ENCODE peak calls at places on chromosomes 1 and 21, in six cellular contexts. U, V, E, Y, J and A are unnamed samples.

GRCh38 chr1:30404341-30404740 is 319.0 kb downstream of the MATN1 start:
- DNase-seq in V (peak), J (no peak), E (no peak), Y (no peak), U (peak), A (no peak)

GRCh38 chr1:232283864-232284263 is 346.1 kb downstream of the SIPA1L2 start:
- DNase-seq in J (no peak), U (no peak), V (no peak), E (no peak), Y (no peak), A (no peak)

GRCh38 chr21:42601656-42602055 is 51.8 kb upstream of the PDE9A start:
- DNase-seq in Y (no peak), E (no peak), J (no peak), U (peak), V (no peak), A (no peak)

GRCh38 chr1:59499956-59500569 is 203.2 kb downstream of the FGGY start:
- DNase-seq in V (no peak), E (no peak), Y (no peak), J (no peak), U (no peak), A (no peak)

GRCh38 chr21:35840197-35840799 is 220.0 kb downstream of the SETD4 start:
- DNase-seq in U (no peak), V (peak), E (peak), Y (peak), J (peak), A (peak)

GRCh38 chr1:215606564-215607168 is 39.6 kb downstream of the KCTD3 start:
- DNase-seq in Y (no peak), E (no peak), J (peak), V (no peak), U (no peak), A (peak)

GRCh38 chr1:68725353-68725752 is 228.5 kb upstream of the DEPDC1 start:
- DNase-seq in Y (no peak), V (no peak), J (no peak), E (no peak), U (no peak), A (no peak)

GRCh38 chr1:224784606-224785328 is 144.7 kb upstream of the DNAH14 start:
- DNase-seq in E (no peak), V (no peak), U (no peak), J (no peak), Y (no peak), A (peak)

GRCh38 chr1:85818371-85818770 is 110.1 kb upstream of the ZNHIT6 start:
- DNase-seq in U (no peak), E (no peak), J (no peak), Y (no peak), V (no peak), A (peak)

GRCh38 chr1:26538480-26539412 is 9.2 kb downstream of the RPS6KA1 start:
- DNase-seq in Y (peak), V (no peak), E (peak), J (peak), U (no peak), A (peak)

GRCh38 chr1:87203890-87204289 is 124.8 kb upstream of the LMO4 start:
- DNase-seq in V (peak), U (no peak), E (no peak), Y (no peak), J (no peak), A (peak)

GRCh38 chr21:45169001-45169400 is 94.6 kb downstream of the ADARB1 start:
- DNase-seq in U (no peak), E (no peak), Y (no peak), V (no peak), J (no peak), A (no peak)

GRCh38 chr1:25797939-25798338 is 2.1 kb upstream of the SELENON start:
- DNase-seq in Y (no peak), E (peak), J (no peak), V (no peak), U (no peak), A (peak)

GRCh38 chr1:9891207-9891606 is 18.9 kb downstream of the CTNNBIP1 start:
- DNase-seq in Y (no peak), E (no peak), V (no peak), J (no peak), U (no peak), A (no peak)

GRCh38 chr1:165686121-165686970 is 12.0 kb downstream of the ALDH9A1 start:
- DNase-seq in U (no peak), J (peak), V (no peak), Y (no peak), E (no peak), A (no peak)

GRCh38 chr1:119713538-119714456 is 2.1 kb downstream of the PHGDH start:
- DNase-seq in E (no peak), Y (no peak), V (no peak), U (no peak), J (no peak), A (no peak)

GRCh38 chr1:94819584-94819944 is 593 bp upstream of the SLC44A3 start:
- DNase-seq in V (no peak), J (no peak), U (no peak), E (no peak), Y (no peak), A (no peak)

GRCh38 chr1:23546897-23547596 is 12.3 kb downstream of the ID3 start:
- DNase-seq in U (no peak), E (no peak), V (no peak), J (no peak), Y (no peak), A (no peak)

GRCh38 chr1:38567401-38567800 is 292.2 kb downstream of the RRAGC start:
- DNase-seq in Y (no peak), U (no peak), J (no peak), E (no peak), V (no peak), A (no peak)

GRCh38 chr1:154955039-154955717 is 721 bp downstream of the PBXIP1 start:
- DNase-seq in E (no peak), Y (peak), V (peak), J (peak), U (no peak), A (peak)

GRCh38 chr21:33380483-33380998 is 22.7 kb upstream of the IFNGR2 start:
- DNase-seq in U (peak), J (peak), V (peak), E (no peak), Y (peak), A (peak)

GRCh38 chr1:113930499-113931161 is 1.5 kb downstream of the HIPK1 start:
- DNase-seq in J (peak), E (no peak), V (peak), Y (no peak), U (no peak), A (peak)

GRCh38 chr1:212981025-212981495 is 30.7 kb downstream of the VASH2 start:
- DNase-seq in U (no peak), V (no peak), E (no peak), Y (no peak), J (no peak), A (no peak)

GRCh38 chr1:27934818-27935549 is at the start of gene SMPDL3B:
- DNase-seq in J (no peak), U (no peak), E (no peak), V (no peak), Y (no peak), A (no peak)

GRCh38 chr21:44739316-44739715 is 27.9 kb upstream of the TSPEAR start:
- DNase-seq in Y (no peak), J (no peak), E (no peak), V (no peak), U (peak), A (no peak)

GRCh38 chr1:202144510-202145324 is at the start of gene ARL8A:
- DNase-seq in U (no peak), Y (peak), E (peak), J (peak), V (peak), A (peak)

GRCh38 chr1:45478129-45478802 is 12.7 kb downstream of the TESK2 start:
- DNase-seq in E (no peak), Y (no peak), U (no peak), V (no peak), J (no peak), A (no peak)

GRCh38 chr1:114344656-114345055 is 166.3 kb downstream of the TRIM33 start:
- DNase-seq in E (no peak), Y (no peak), V (no peak), J (no peak), U (no peak), A (peak)

GRCh38 chr1:28509705-28510349 is 4.0 kb downstream of the RCC1 start:
- DNase-seq in E (no peak), U (no peak), J (no peak), V (no peak), Y (no peak), A (peak)

GRCh38 chr1:225651872-225652725 is 824 bp downstream of the ENAH start:
- DNase-seq in E (no peak), Y (peak), V (peak), J (no peak), U (no peak), A (no peak)

GRCh38 chr1:94514095-94514727 is 27.3 kb downstream of the F3 start:
- DNase-seq in J (no peak), Y (peak), V (no peak), U (no peak), E (peak), A (no peak)

GRCh38 chr1:116825735-116826438 is 71.7 kb downstream of the CD2 start:
- DNase-seq in J (no peak), V (no peak), Y (no peak), U (no peak), E (no peak), A (no peak)

GRCh38 chr1:83029050-83029449 is 969.9 kb downstream of the TTLL7 start:
- DNase-seq in V (no peak), Y (no peak), J (no peak), U (no peak), E (no peak), A (no peak)

GRCh38 chr1:235052067-235053008 is 76.3 kb downstream of the TOMM20 start:
- DNase-seq in Y (no peak), J (no peak), V (no peak), U (no peak), E (no peak), A (no peak)

GRCh38 chr1:207659545-207660148 is 14.7 kb downstream of the CR1L start:
- DNase-seq in E (no peak), V (no peak), U (no peak), Y (no peak), J (no peak), A (no peak)

GRCh38 chr1:2641381-2642130 is 8.7 kb upstream of the MMEL1 start:
- DNase-seq in Y (no peak), E (no peak), V (peak), U (no peak), J (peak), A (no peak)

GRCh38 chr1:2644171-2644570 is 11.4 kb upstream of the MMEL1 start:
- DNase-seq in E (no peak), J (no peak), V (peak), U (no peak), Y (no peak), A (no peak)

GRCh38 chr1:2643414-2644077 is 10.7 kb upstream of the MMEL1 start:
- DNase-seq in Y (no peak), E (no peak), U (no peak), J (no peak), V (no peak), A (no peak)

GRCh38 chr1:2642131-2642559 is 9.3 kb upstream of the MMEL1 start:
- DNase-seq in J (no peak), Y (no peak), E (no peak), V (peak), U (no peak), A (no peak)

GRCh38 chr1:2642560-2643413 is 10.0 kb upstream of the MMEL1 start:
- DNase-seq in J (peak), V (peak), E (peak), U (peak), Y (peak), A (peak)
- TF ChIP-seq CTCF in J (no peak), V (no peak), E (peak), U (peak), Y (no peak), A (no peak)

GRCh38 chr1:80048706-80049105 is 1042.2 kb upstream of the ADGRL4 start:
- DNase-seq in U (no peak), Y (no peak), V (no peak), J (no peak), E (no peak), A (no peak)
- TF ChIP-seq CTCF in U (no peak), Y (no peak), V (no peak), J (no peak), E (no peak), A (no peak)

GRCh38 chr1:20271498-20272400 is 18.9 kb upstream of the VWA5B1 start:
- DNase-seq in V (no peak), Y (no peak), U (no peak), E (no peak), J (no peak), A (no peak)
- TF ChIP-seq CTCF in V (no peak), Y (no peak), U (no peak), E (no peak), J (no peak), A (peak)

GRCh38 chr1:2801535-2802291 is at the start of gene TTC34:
- DNase-seq in J (peak), V (no peak), E (no peak), U (peak), Y (no peak), A (no peak)
- TF ChIP-seq CTCF in J (no peak), V (no peak), E (no peak), U (peak), Y (no peak), A (no peak)